ENCODE peak calls at places on chromosomes 3 and 15, in four cellular contexts. J, L, G and A are unnamed samples. For H3K9me3, the result is how much of the 10 kb centered on the place peaks cover.

GRCh38 chr15:83565553-83566159 is 88.3 kb upstream of the ADAMTSL3 start:
- DNase-seq in L (no peak), G (no peak), J (no peak), A (no peak)

GRCh38 chr15:77830041-77830440 is 197.3 kb upstream of the LINGO1 start:
- DNase-seq in J (no peak), L (peak), G (no peak), A (no peak)

GRCh38 chr3:148943531-148944200 is 47.7 kb upstream of the GYG1 start:
- DNase-seq in J (no peak), G (no peak), L (peak), A (no peak)

GRCh38 chr15:76342046-76342381 is 5.4 kb downstream of the ISL2 start:
- DNase-seq in J (no peak), L (no peak), G (no peak), A (no peak)

GRCh38 chr15:88688394-88688933 is 49.6 kb downstream of the ISG20 start:
- DNase-seq in J (no peak), L (no peak), G (no peak), A (no peak)

GRCh38 chr15:95446854-95447253 is 883.6 kb upstream of the NR2F2 start:
- DNase-seq in G (no peak), L (peak), J (no peak), A (no peak)

GRCh38 chr15:62922514-62922913 is 120.0 kb upstream of the TPM1 start:
- DNase-seq in L (no peak), G (no peak), J (no peak), A (no peak)

GRCh38 chr3:146313411-146314111 is 62.7 kb upstream of the PLSCR4 start:
- DNase-seq in L (no peak), J (no peak), G (no peak), A (no peak)

GRCh38 chr15:68980786-68981185 is 33.7 kb upstream of the NOX5 start:
- DNase-seq in G (no peak), J (no peak), L (no peak), A (no peak)

GRCh38 chr3:41961061-41961749 is 698 bp downstream of the ULK4 start:
- DNase-seq in G (peak), J (peak), L (peak), A (peak)

GRCh38 chr15:99628374-99629001 is 62.7 kb downstream of the MEF2A start:
- DNase-seq in J (no peak), L (no peak), G (no peak), A (no peak)
- H3K9me3 ChIP-seq in J (under half), L (under half), G (under half), A (under half)

DNA sequence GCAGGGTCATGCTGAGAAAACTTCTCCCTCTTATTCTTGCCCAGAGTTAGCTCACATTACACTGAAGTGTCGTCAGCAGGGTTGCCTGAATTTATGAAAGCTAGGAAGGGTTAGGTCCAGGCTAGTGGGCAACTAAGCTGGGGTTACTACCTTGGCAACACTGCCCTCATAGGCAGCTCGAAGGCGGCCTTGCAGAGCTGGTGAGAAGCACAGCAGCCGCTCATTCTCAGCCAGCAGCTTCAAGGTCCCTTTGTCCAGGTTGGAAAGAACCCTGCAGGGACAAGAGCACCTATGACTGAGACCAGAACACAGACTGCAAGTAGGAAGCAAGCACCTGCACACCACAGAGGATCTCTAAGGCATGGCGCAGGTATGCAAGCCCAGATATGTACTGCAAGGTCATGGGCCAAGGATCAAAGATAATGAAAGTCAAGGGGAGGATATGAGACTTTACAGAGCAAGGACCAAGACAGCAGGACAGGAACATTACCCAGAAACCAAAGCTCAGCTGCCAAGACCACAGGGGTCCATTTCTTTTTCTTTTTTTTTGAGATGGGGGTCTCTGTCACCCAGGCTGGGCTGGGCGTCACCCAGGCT is 2.8 kb downstream of the CDAN1 start:
- DNase-seq in J (no peak), L (no peak), G (no peak), A (peak)
- H3K9me3 ChIP-seq in J (under half), L (under half), G (under half), A (under half)

GRCh38 chr15:66939451-66940023 is 125.9 kb upstream of the SMAD3 start:
- DNase-seq in G (no peak), J (no peak), L (no peak), A (peak)
- H3K9me3 ChIP-seq in G (under half), J (under half), L (under half), A (under half)

GRCh38 chr3:169678122-169678521 is 14.6 kb upstream of the MECOM start:
- DNase-seq in L (no peak), G (no peak), J (no peak), A (no peak)

GRCh38 chr3:169674090-169674489 is 10.6 kb upstream of the MECOM start:
- DNase-seq in G (no peak), L (no peak), J (no peak), A (no peak)

GRCh38 chr3:169673521-169673920 is 10.0 kb upstream of the MECOM start:
- DNase-seq in G (no peak), L (no peak), J (no peak), A (no peak)

GRCh38 chr3:169675091-169675490 is 11.6 kb upstream of the MECOM start:
- DNase-seq in L (no peak), G (no peak), J (no peak), A (no peak)

GRCh38 chr3:169676925-169677537 is 13.5 kb upstream of the MECOM start:
- DNase-seq in L (no peak), J (no peak), G (no peak), A (no peak)
- H3K9me3 ChIP-seq in L (under half), J (under half), G (under half), A (under half)

GRCh38 chr3:143307613-143308183 is 188.1 kb downstream of the CHST2 start:
- DNase-seq in L (no peak), J (peak), G (no peak), A (no peak)

GRCh38 chr3:143311096-143311495 is 191.5 kb downstream of the CHST2 start:
- DNase-seq in G (no peak), L (no peak), J (no peak), A (no peak)

GRCh38 chr3:143306419-143306818 is 186.8 kb downstream of the CHST2 start:
- DNase-seq in J (no peak), L (no peak), G (no peak), A (no peak)

GRCh38 chr3:143313025-143313424 is 193.5 kb downstream of the CHST2 start:
- DNase-seq in L (peak), J (no peak), G (no peak), A (no peak)

DNA sequence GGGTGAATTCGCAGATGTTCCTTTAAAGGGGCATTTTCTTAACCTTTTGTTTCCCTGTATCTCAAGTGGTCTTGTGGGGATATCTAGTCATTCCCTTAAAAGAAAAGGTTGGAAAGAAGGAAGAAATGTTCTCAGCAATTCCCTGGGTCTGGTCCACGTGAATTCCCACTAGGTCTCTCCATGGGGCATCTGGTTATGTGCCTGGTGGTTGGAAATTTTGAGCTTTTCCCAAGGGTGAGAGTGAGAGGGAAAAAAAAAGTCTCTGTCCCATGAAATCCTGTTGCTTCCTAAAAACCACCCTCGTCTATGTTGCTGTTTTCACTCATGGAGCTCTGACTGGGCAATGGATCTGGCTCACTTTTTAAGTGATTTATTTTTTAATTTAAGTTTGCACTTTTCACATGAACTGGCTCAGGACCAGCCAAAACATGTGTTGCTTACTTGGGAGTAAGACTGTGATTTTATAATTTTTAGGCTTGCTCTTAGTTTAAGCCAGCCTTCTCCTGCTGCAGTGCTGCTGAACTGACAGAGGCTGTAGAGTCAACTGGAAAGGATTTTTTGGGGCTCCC is 190.1 kb downstream of the CHST2 start:
- DNase-seq in L (no peak), G (no peak), J (peak), A (no peak)
- H3K9me3 ChIP-seq in L (under half), G (under half), J (under half), A (under half)

GRCh38 chr3:107611775-107612469 is 89.2 kb downstream of the BBX start:
- DNase-seq in L (no peak), G (no peak), J (no peak), A (no peak)
- H3K9me3 ChIP-seq in L (under half), G (under half), J (under half), A (under half)

DNA sequence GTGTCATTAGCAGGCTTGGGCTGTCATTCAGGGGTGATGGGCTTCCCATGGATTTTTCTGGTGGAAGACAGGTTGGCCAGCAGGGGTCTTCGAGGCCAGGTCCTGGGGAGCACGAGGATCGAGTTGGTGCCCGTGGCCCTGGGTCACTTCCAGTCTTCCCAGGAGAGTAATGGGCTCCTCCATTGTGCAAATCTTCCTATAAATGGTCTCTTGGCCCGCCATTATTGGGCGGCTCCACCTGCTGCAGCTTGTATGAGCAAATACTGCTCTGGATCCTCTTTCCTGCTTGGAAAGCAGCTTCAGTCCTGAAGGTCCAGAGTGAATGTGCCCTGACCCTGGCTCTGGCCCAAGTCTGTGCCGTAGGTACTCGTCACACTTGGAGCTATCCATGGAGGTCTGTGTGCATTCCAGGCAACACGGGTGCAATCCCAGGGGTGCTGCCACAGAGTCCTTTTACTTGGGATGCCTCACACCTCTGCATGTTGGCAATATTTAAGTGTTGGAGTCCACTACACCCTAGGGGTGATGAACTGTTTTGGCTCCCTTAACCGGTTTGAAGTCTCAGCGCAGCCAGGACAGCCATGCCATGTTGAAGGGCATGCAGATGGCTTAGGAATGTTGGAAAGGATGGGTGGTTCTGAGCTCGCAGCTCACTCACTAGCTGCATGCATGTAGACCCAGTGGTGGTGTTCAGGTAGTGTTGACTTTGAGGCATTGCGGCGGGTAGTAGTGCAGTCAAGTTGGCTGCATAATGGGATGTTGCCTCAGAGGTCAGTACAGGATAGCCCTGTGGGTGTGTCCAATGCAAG is 97.6 kb downstream of the SNRPN start:
- DNase-seq in L (no peak), J (no peak), G (no peak), A (peak)
- H3K9me3 ChIP-seq in L (half or more), J (half or more), G (half or more), A (half or more)

GRCh38 chr3:171354049-171354705 is 106.0 kb downstream of the TNIK start:
- DNase-seq in L (no peak), J (no peak), G (no peak), A (no peak)
- H3K9me3 ChIP-seq in L (under half), J (under half), G (under half), A (under half)

GRCh38 chr15:22224241-22224671 is 143.9 kb downstream of the OR4M2 start:
- DNase-seq in J (no peak), L (no peak), G (no peak), A (no peak)

GRCh38 chr15:22227961-22228762 is 147.8 kb downstream of the OR4M2 start:
- DNase-seq in J (no peak), G (no peak), L (no peak), A (no peak)

GRCh38 chr15:22229971-22230815 is 149.9 kb downstream of the OR4M2 start:
- DNase-seq in L (no peak), J (no peak), G (no peak), A (no peak)

GRCh38 chr15:22227411-22227810 is 147.1 kb downstream of the OR4M2 start:
- DNase-seq in L (no peak), J (no peak), G (no peak), A (no peak)

DNA sequence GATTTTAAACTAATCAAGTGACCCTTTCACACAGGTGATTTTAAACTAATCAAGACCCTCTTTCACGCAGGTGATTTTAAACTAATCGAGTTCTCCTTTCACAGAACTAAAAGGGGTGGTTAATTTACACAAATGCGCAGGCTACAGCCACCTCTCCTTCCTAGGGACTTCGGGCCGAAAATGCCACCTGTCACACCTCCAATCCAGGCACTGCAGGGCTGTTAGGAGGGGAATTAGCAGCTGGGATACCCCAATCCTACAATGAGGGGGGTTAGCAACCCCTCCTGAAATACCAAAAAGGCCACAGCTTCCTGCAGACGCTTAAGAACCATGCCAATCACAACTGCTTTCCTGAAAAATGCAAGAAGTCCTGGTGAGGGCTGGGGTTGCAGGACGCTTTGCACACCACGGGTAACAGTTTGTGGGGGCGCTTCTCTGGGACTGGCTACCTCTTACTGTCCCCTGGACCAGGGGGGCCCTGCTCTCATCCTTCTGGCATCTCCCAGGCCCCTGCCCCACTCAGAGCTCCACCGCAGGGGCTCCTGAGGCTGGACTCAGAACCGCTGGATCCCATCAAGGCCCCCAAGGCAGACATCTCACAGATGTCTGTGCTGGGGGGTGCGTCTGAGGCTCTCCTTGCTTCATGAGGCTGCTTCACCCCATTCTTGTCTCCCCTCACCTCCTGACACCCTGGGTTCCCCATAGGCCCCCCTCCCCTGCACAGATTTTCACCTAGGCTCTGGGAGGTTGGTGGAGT is 145.9 kb downstream of the OR4M2 start:
- DNase-seq in L (no peak), G (no peak), J (no peak), A (no peak)
- H3K9me3 ChIP-seq in L (under half), G (under half), J (under half), A (under half)